ENCODE peak calls at places on chromosomes 2 and 18, in ten cellular contexts. T, N, K, B, E, R, Z, O, A and W are unnamed samples.

GRCh38 chr2:105895995-105896764 is 151.5 kb downstream of the NCK2 start:
- DNase-seq in T (no peak), N (no peak), K (no peak), B (no peak), E (no peak), R (no peak), Z (peak), O (no peak), A (no peak), W (no peak)

GRCh38 chr2:11270891-11271290 is 73.5 kb downstream of the ROCK2 start:
- DNase-seq in T (no peak), N (no peak), K (no peak), B (no peak), E (no peak), R (no peak), Z (no peak), O (no peak), A (no peak), W (no peak)

GRCh38 chr2:30422437-30422805 is 24.6 kb upstream of the LCLAT1 start:
- DNase-seq in T (no peak), N (no peak), K (peak), B (no peak), E (peak), R (no peak), Z (no peak), O (no peak), A (peak), W (peak)

GRCh38 chr18:13516855-13517254 is 209.5 kb downstream of the FAM210A start:
- DNase-seq in T (no peak), N (no peak), K (no peak), B (no peak), E (no peak), R (no peak), Z (no peak), O (no peak), A (no peak), W (no peak)

GRCh38 chr2:143068094-143068890 is 60.9 kb upstream of the ARHGAP15 start:
- DNase-seq in T (no peak), N (no peak), K (no peak), B (no peak), E (no peak), R (no peak), Z (no peak), O (no peak), A (no peak), W (no peak)

GRCh38 chr2:116719841-116720240 is 1094.7 kb upstream of the DDX18 start:
- DNase-seq in T (no peak), N (no peak), K (no peak), B (no peak), E (no peak), R (no peak), Z (no peak), O (no peak), A (no peak), W (no peak)

GRCh38 chr18:26057208-26057821 is 33.1 kb downstream of the SS18 start:
- DNase-seq in T (no peak), N (no peak), K (no peak), B (no peak), E (no peak), R (no peak), Z (no peak), O (no peak), A (no peak), W (no peak)

GRCh38 chr2:121790276-121790956 is 35.0 kb downstream of the TSN start:
- DNase-seq in T (no peak), N (no peak), K (no peak), B (no peak), E (peak), R (no peak), Z (no peak), O (no peak), A (no peak), W (peak)

GRCh38 chr18:48800877-48801727 is 149.7 kb downstream of the SMAD7 start:
- DNase-seq in T (peak), N (peak), K (peak), B (no peak), E (no peak), R (peak), Z (no peak), O (peak), A (peak), W (peak)

GRCh38 chr2:657766-658165 is 19.4 kb downstream of the TMEM18 start:
- DNase-seq in T (no peak), N (no peak), K (no peak), B (no peak), E (no peak), R (peak), Z (no peak), O (no peak), A (no peak), W (no peak)

GRCh38 chr18:28109781-28110460 is 67.0 kb downstream of the CDH2 start:
- DNase-seq in T (no peak), N (no peak), K (no peak), B (no peak), E (no peak), R (no peak), Z (no peak), O (no peak), A (no peak), W (no peak)

GRCh38 chr2:15092691-15093090 is 460.2 kb downstream of the LRATD1 start:
- DNase-seq in T (no peak), N (no peak), K (no peak), B (no peak), E (no peak), R (no peak), Z (no peak), O (no peak), A (no peak), W (no peak)

GRCh38 chr2:191869781-191870180 is 22.9 kb upstream of the CAVIN2 start:
- DNase-seq in T (no peak), N (no peak), K (no peak), B (no peak), E (no peak), R (no peak), Z (no peak), O (no peak), A (no peak), W (no peak)

GRCh38 chr18:8874872-8875271 is 169.5 kb downstream of the MTCL1 start:
- DNase-seq in T (no peak), N (no peak), K (no peak), B (no peak), E (no peak), R (no peak), Z (no peak), O (no peak), A (no peak), W (no peak)

GRCh38 chr2:14427982-14428567 is 204.4 kb upstream of the LRATD1 start:
- DNase-seq in T (no peak), N (no peak), K (no peak), B (no peak), E (no peak), R (peak), Z (no peak), O (no peak), A (no peak), W (no peak)

GRCh38 chr2:68745006-68745405 is 10.4 kb downstream of the ARHGAP25 start:
- DNase-seq in T (no peak), N (no peak), K (no peak), B (no peak), E (no peak), R (no peak), Z (no peak), O (no peak), A (no peak), W (no peak)

GRCh38 chr2:219087371-219087770 is 26.6 kb upstream of the IHH start:
- DNase-seq in T (no peak), N (no peak), K (no peak), B (no peak), E (no peak), R (no peak), Z (no peak), O (no peak), A (no peak), W (no peak)

GRCh38 chr2:42770288-42771131 is 6.6 kb upstream of the OXER1 start:
- DNase-seq in T (peak), N (peak), K (no peak), B (no peak), E (peak), R (peak), Z (no peak), O (no peak), A (no peak), W (peak)

GRCh38 chr18:49055787-49056186 is 105.0 kb upstream of the SMAD7 start:
- DNase-seq in T (no peak), N (peak), K (peak), B (no peak), E (no peak), R (peak), Z (peak), O (no peak), A (peak), W (no peak)

GRCh38 chr18:76679877-76680276 is 142.5 kb upstream of the ZNF236 start:
- DNase-seq in T (no peak), N (no peak), K (no peak), B (no peak), E (no peak), R (peak), Z (no peak), O (no peak), A (no peak), W (no peak)

GRCh38 chr2:96800762-96801463 is 15.2 kb upstream of the CNNM3 start:
- DNase-seq in T (peak), N (peak), K (peak), B (peak), E (no peak), R (peak), Z (peak), O (peak), A (peak), W (peak)

GRCh38 chr2:166888180-166888579 is at the start of gene XIRP2:
- DNase-seq in T (no peak), N (no peak), K (no peak), B (no peak), E (no peak), R (no peak), Z (no peak), O (no peak), A (no peak), W (no peak)

GRCh38 chr18:54269924-54270844 is 867 bp downstream of the POLI start:
- DNase-seq in T (no peak), N (peak), K (no peak), B (no peak), E (peak), R (peak), Z (peak), O (no peak), A (peak), W (peak)

GRCh38 chr2:126878601-126879000 is 20.1 kb upstream of the TEX51 start:
- DNase-seq in T (no peak), N (no peak), K (peak), B (no peak), E (no peak), R (no peak), Z (no peak), O (peak), A (no peak), W (no peak)

GRCh38 chr2:1591978-1592907 is 152.1 kb downstream of the PXDN start:
- DNase-seq in T (peak), N (peak), K (peak), B (no peak), E (peak), R (peak), Z (no peak), O (no peak), A (peak), W (peak)

GRCh38 chr2:65749549-65749948 is 317.1 kb upstream of the SPRED2 start:
- DNase-seq in T (no peak), N (no peak), K (no peak), B (no peak), E (no peak), R (no peak), Z (no peak), O (no peak), A (no peak), W (no peak)

GRCh38 chr2:217749009-217749408 is 253.8 kb downstream of the TNS1 start:
- DNase-seq in T (no peak), N (no peak), K (no peak), B (no peak), E (no peak), R (no peak), Z (no peak), O (no peak), A (no peak), W (no peak)

GRCh38 chr2:97992836-97993825 is 2.6 kb downstream of the TMEM131 start:
- DNase-seq in T (no peak), N (no peak), K (no peak), B (no peak), E (no peak), R (no peak), Z (no peak), O (no peak), A (no peak), W (no peak)

GRCh38 chr2:37324786-37325624 is at the start of gene PRKD3:
- DNase-seq in T (no peak), N (peak), K (no peak), B (peak), E (peak), R (peak), Z (peak), O (no peak), A (no peak), W (peak)

GRCh38 chr2:33488178-33488690 is 11.8 kb downstream of the RASGRP3 start:
- DNase-seq in T (no peak), N (no peak), K (no peak), B (no peak), E (no peak), R (no peak), Z (no peak), O (no peak), A (no peak), W (no peak)
- H3K4me3 ChIP-seq in T (no peak), N (no peak), K (no peak), B (no peak), E (no peak), R (no peak), Z (no peak), O (no peak), A (no peak), W (no peak)

DNA sequence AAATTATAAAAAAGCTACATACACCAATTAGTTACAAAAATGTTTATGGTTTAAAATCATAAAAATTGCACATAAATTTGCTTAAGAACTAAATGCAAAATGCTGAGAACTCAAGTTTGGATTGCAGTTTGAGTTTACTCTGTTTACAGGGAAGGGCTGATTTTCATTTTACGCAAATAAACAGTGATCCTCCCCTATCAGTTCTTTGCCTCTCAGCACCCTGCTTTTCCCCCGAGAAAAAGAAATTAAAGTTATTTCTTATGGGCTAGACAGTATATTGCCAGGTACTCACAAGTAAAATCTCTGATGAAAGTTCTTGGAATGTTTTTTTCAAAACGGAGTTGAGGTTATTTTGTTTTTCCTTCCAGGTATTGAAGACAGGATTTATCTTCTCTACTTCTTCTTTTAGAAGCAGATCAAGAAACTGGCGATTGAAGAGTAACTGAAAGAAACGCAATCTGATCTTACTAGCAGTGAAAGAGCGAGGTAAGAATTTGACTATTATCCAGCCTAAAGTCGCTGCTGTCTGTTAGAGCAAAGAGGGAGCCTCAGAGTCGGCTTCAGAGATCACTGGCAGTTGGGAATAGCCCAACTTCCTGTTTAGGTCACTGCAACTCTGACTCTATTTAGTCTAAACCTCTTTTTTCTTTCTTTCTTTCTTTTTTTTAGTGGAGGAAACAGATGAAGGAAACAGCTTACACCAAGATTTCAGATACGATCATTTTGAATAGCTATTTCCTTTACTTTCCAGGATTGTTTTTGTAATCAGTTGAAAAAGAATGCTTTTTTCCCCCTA is at the start of gene TFPI:
- DNase-seq in T (no peak), N (peak), K (peak), B (no peak), E (no peak), R (peak), Z (peak), O (no peak), A (no peak), W (peak)
- TF ChIP-seq POLR2A in T (no peak), N (no peak), K (no peak), B (no peak), E (no peak), R (no peak), Z (peak), O (no peak), A (no peak), W (peak)

GRCh38 chr2:57720728-57721627 is 325.6 kb upstream of the VRK2 start:
- DNase-seq in T (peak), N (peak), K (no peak), B (no peak), E (peak), R (peak), Z (no peak), O (no peak), A (no peak), W (peak)
- H3K4me3 ChIP-seq in T (no peak), N (no peak), K (peak), B (no peak), E (no peak), R (no peak), Z (peak), O (peak), A (no peak), W (no peak)

DNA sequence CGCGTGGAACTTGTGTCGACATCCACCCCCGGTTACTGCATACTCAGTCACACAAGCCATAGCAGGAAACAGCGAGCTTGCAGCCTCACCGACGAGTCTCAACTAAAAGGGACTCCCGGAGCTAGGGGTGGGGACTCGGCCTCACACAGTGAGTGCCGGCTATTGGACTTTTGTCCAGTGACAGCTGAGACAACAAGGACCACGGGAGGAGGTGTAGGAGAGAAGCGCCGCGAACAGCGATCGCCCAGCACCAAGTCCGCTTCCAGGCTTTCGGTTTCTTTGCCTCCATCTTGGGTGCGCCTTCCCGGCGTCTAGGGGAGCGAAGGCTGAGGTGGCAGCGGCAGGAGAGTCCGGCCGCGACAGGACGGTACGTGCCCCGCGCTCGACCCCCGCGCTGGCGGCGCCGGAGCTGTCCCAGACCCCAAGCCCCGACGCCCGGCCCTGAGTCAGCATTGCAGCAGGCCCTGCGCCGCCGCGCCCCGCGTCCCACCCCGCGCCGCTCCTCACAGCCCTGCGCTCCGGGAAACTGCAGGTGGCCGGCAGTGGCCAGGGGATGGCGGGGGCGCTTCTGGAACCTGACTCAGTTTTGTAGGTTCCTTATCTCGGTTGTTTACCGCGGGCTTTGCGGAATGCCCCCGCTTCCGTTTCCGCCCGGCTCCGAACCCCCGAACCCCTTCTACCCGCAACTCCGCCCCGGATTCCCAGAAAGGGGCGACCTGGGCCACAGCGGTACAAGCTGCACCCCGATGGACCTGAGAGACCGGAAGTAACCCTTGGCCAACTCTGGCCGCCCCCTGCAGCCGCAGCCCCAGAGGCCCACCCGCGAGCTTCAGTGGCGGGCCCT is at the start of gene CFLAR:
- DNase-seq in T (peak), N (peak), K (peak), B (peak), E (peak), R (peak), Z (peak), O (peak), A (peak), W (peak)
- TF ChIP-seq POLR2A in T (peak), N (peak), K (no peak), B (peak), E (peak), R (no peak), Z (peak), O (peak), A (peak), W (peak)

DNA sequence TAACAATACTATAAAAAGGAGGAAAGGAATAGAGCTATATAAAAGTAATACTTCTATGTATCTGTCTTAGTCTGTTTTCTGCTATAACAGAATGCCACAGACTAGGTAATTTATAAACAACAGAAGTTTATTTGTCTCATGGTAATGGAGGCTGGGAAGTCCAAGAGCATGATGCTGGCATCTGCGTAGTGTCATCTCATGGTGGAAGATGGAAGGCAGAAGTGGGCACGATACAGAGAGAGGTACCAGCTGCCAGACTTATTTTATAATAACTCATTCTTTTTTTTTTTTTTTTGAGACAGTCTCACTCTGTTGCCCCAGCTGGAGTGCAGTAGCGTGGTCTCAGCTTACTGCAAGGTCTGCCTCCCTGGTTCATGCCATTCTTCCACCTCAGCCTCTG is 4.3 kb downstream of the DHX57 start:
- DNase-seq in T (no peak), N (no peak), K (no peak), B (no peak), E (no peak), R (no peak), Z (no peak), O (no peak), A (no peak), W (no peak)
- H3K4me3 ChIP-seq in T (no peak), N (no peak), K (no peak), B (no peak), E (no peak), R (no peak), Z (no peak), O (no peak), A (no peak), W (no peak)

DNA sequence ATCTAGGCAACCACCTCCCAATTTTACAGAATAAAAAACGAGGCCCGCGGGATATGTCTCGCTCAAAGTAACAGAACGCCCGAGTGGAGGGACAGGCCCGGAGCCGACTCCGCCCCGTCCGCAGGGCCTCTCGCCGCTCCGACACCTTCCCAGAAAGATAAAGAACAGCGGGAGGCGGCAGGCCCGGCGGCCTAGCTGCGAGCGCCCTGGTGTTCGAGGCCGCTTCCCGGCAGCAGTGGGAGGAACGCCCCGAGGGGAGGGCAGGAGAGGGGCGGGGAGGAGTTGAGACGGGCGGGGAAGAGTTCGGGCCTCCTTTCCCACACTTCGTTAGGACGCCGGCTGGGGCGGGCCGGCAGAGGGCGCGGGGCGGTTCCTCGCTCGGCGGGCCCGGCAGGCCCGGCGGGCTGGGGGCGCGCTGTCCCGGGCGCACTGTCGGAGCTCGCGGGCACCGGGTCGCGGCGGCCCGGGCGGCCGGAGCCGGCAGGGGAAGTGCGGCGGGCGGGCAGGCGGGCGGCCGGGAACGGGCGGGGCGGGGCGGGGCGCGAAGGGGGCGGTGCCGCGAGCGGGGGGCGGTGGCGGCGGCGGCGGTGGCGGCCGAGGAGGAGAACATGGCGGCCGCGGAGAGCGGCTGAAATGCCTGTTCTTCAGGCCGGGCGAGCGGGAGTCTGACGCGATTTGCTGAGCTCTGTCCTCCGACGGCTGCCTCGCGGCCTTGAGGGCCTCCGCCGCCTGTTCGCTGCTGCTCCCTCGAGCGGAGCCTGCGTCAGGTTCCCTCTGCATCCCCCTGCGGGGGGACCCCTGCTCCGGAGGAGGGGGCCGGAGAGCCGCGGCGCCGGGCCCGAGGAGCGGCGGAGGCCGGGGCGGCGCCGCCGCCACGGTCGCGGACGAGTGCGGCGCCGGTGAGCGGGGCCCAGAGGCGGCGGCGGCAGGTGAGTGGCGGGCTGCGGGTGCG is at the start of gene NCOA1:
- DNase-seq in T (peak), N (peak), K (peak), B (peak), E (peak), R (peak), Z (peak), O (peak), A (peak), W (peak)
- TF ChIP-seq POLR2A in T (peak), N (peak), K (no peak), B (peak), E (peak), R (no peak), Z (peak), O (peak), A (no peak), W (no peak)